ENCODE peak calls at places on chromosomes 5 and 9, in five cellular contexts. D is ovary, B is upper lobe of left lung, I is K562, H is stomach. A is an unnamed sample.
A peak's percentile ranks its signal among the peaks of the same experiment; 100 is the strongest.

GRCh38 chr9:73155389-73155788 is 3.7 kb downstream of the ANXA1 start:
- DNase-seq in D (no peak), B (no peak), I (no peak), H (no peak), A (no peak)

GRCh38 chr5:38825494-38825893 is 20.3 kb upstream of the OSMR start:
- DNase-seq in D (no peak), B (no peak), I (no peak), H (no peak), A (no peak)

GRCh38 chr5:59099270-59099994 is 516.6 kb downstream of the RAB3C start:
- DNase-seq in D (no peak), B (no peak), I (no peak), H (no peak), A (no peak)

GRCh38 chr9:114690308-114690707 is 8.3 kb upstream of the TEX48 start:
- DNase-seq in D (no peak), B (no peak), I (no peak), H (no peak), A (no peak)

GRCh38 chr9:71514344-71514975 is 253.9 kb downstream of the CEMIP2 start:
- DNase-seq in D (no peak), B (no peak), I (no peak), H (no peak), A (no peak)

GRCh38 chr9:127121628-127122175 is 733 bp downstream of the ANGPTL2 start:
- DNase-seq in D (peak; percentile 55), B (no peak), I (no peak), H (no peak), A (peak; percentile 72)

GRCh38 chr9:91334053-91334452 is 27.7 kb downstream of the AUH start:
- DNase-seq in D (no peak), B (no peak), I (no peak), H (no peak), A (no peak)

GRCh38 chr5:88658005-88658404 is 225.0 kb downstream of the MEF2C start:
- DNase-seq in D (no peak), B (no peak), I (no peak), H (no peak), A (no peak)

GRCh38 chr5:101915559-101915958 is 380.5 kb downstream of the SLCO4C1 start:
- DNase-seq in D (no peak), B (no peak), I (no peak), H (no peak), A (no peak)

GRCh38 chr5:68331202-68332108 is 115.9 kb downstream of the PIK3R1 start:
- DNase-seq in D (no peak), B (no peak), I (no peak), H (no peak), A (no peak)

GRCh38 chr5:154196955-154197652 is 6.6 kb downstream of the GALNT10 start:
- DNase-seq in D (no peak), B (no peak), I (peak; percentile 70), H (no peak), A (no peak)

GRCh38 chr5:178483620-178484019 is 106.6 kb downstream of the COL23A1 start:
- DNase-seq in D (no peak), B (peak; percentile 76), I (no peak), H (peak; percentile 38), A (no peak)

GRCh38 chr5:55218966-55219365 is 8.1 kb downstream of the MCIDAS start:
- DNase-seq in D (no peak), B (peak; percentile 90), I (no peak), H (peak; percentile 97), A (no peak)

GRCh38 chr9:126367646-126368419 is 41.2 kb downstream of the MVB12B start:
- DNase-seq in D (no peak), B (no peak), I (no peak), H (no peak), A (no peak)

GRCh38 chr5:151721812-151722391 is 35.2 kb upstream of the SPARC start:
- DNase-seq in D (no peak), B (no peak), I (no peak), H (no peak), A (no peak)

GRCh38 chr5:126811515-126812198 is 34.7 kb downstream of the LMNB1 start:
- DNase-seq in D (no peak), B (no peak), I (no peak), H (no peak), A (no peak)

GRCh38 chr5:5179597-5179996 is 39.5 kb downstream of the ADAMTS16 start:
- DNase-seq in D (no peak), B (no peak), I (no peak), H (no peak), A (no peak)

GRCh38 chr5:140570488-140570887 is 5.9 kb downstream of the SLC35A4 start:
- DNase-seq in D (no peak), B (no peak), I (no peak), H (no peak), A (no peak)

GRCh38 chr5:140569197-140569596 is 4.6 kb downstream of the SLC35A4 start:
- DNase-seq in D (no peak), B (no peak), I (no peak), H (no peak), A (peak; percentile 55)

GRCh38 chr5:140568664-140569063 is 4.0 kb downstream of the SLC35A4 start:
- DNase-seq in D (no peak), B (no peak), I (no peak), H (no peak), A (peak; percentile 51)

GRCh38 chr5:140571105-140571504 is 6.5 kb downstream of the SLC35A4 start:
- DNase-seq in D (peak; percentile 51), B (no peak), I (no peak), H (no peak), A (peak; percentile 71)

DNA sequence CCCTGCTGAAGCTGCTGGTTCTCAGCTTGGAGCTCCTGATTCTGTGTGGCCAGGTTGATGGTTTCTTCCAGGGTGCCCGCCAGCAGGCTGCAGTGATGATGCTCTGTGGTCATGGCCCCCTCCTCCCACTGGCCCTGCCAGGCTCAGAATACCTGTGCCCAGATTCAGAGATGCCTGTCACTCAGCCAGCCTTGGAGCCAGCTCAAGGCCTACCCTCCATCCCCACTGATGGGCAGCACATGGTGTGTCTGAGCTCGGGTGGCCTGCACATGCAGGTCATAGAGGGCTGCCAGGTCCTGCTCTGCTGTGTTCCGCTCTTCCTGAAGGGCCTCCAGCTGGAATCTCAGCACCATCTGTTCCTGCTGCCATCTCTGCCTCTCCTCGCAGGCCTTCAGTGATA is 5.4 kb downstream of the SLC35A4 start:
- DNase-seq in D (no peak), B (no peak), I (peak; percentile 5), H (no peak), A (peak; percentile 51)
- H3K27ac ChIP-seq in D (peak overlapping the region; percentile 1), B (peak overlapping the region; percentile 79), I (no peak overlapping the region), H (peak overlapping the region; percentile 72), A (peak overlapping the region; percentile 42)

DNA sequence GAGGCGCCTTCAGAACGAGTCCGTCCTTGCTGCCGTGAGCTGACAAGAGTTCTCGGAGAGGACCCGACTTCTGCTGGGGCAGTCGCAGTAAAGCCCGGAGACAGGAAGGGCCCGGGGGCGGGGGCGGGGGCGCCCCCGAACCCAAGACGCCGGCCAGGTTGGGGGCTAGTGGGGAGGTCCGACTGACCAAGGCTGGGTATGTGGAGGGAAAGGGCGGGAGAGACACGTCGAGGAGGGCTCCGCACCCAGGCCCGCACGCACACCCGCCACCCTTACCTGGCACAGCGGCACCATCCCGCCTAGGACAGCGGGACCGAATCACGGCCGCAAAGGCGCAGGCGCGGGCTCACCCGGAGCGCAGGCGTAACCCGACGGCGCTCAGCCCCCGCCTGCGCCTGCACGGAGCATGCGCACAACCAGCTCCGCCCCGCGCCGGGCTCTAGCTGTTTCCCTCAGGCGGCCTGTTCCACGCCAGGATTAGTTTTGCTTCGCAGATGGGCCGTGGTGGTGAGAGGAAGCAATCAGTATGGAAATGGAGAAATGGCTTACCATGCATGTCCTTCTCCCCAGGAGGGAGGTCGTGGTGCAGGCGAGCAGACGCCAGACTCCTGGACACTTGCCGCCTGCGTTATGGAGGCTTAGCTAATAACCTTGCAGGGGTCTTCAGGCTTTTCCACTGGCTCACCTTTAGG is at the start of gene MOCS2:
- DNase-seq in D (peak; percentile 92), B (peak; percentile 94), I (peak; percentile 98), H (peak; percentile 94), A (peak; percentile 94)
- TF ChIP-seq POLR2A in D (peak; percentile 69), B (peak; percentile 75), I (peak; percentile 88), H (peak; percentile 44), A (peak; percentile 59)

GRCh38 chr9:115945009-115945431 is 208.6 kb upstream of the PAPPA start:
- DNase-seq in D (no peak), B (no peak), I (no peak), H (no peak), A (no peak)

GRCh38 chr9:115943591-115944165 is 209.9 kb upstream of the PAPPA start:
- DNase-seq in D (no peak), B (no peak), I (no peak), H (no peak), A (no peak)

GRCh38 chr9:115946530-115946929 is 207.1 kb upstream of the PAPPA start:
- DNase-seq in D (no peak), B (no peak), I (no peak), H (no peak), A (no peak)

GRCh38 chr9:115941561-115942315 is 211.9 kb upstream of the PAPPA start:
- DNase-seq in D (no peak), B (no peak), I (no peak), H (no peak), A (no peak)

GRCh38 chr9:115944166-115944948 is 209.2 kb upstream of the PAPPA start:
- DNase-seq in D (no peak), B (peak; percentile 63), I (no peak), H (peak; percentile 45), A (peak; percentile 93)
- TF ChIP-seq EP300 in D (peak; percentile 52), B (peak; percentile 73), I (no peak), H (peak; percentile 82), A (no peak)

DNA sequence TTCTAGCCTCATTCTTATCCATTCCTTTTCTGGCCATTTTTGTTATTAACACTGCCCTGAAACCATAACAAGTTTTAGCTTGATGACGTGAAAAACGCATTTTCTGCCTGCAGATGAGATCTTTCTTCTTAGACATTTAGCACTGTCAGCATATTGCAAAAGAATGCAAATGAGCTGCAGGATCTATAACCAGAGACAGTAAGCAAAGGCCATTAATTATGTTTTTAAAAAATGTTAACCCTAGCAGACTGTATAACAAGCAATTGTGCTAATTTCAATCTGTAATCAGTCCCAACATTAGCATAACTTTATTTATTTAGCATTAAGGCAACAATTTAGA is 60.4 kb upstream of the ZNF608 start:
- DNase-seq in D (no peak), B (no peak), I (no peak), H (no peak), A (no peak)
- H3K27ac ChIP-seq in D (no peak overlapping the region), B (no peak overlapping the region), I (peak overlapping the region; percentile 44), H (no peak overlapping the region), A (no peak overlapping the region)

GRCh38 chr9:128821584-128822406 is 3.5 kb downstream of the ENDOG start:
- DNase-seq in D (no peak), B (no peak), I (no peak), H (no peak), A (no peak)

GRCh38 chr9:128822407-128823042 is 4.2 kb downstream of the ENDOG start:
- DNase-seq in D (no peak), B (no peak), I (no peak), H (no peak), A (no peak)

GRCh38 chr9:128819716-128820664 is 1.7 kb downstream of the ENDOG start:
- DNase-seq in D (peak; percentile 60), B (no peak), I (peak; percentile 44), H (no peak), A (peak; percentile 91)

GRCh38 chr9:128818839-128819715 is 777 bp downstream of the ENDOG start:
- DNase-seq in D (no peak), B (peak; percentile 37), I (peak; percentile 43), H (peak; percentile 50), A (no peak)

GRCh38 chr9:128820665-128821583 is 2.6 kb downstream of the ENDOG start:
- DNase-seq in D (no peak), B (no peak), I (no peak), H (no peak), A (no peak)
- TF ChIP-seq POLR2A in D (no peak), B (no peak), I (peak; percentile 36), H (no peak), A (no peak)

GRCh38 chr5:10607023-10607665 is 43.3 kb downstream of the ANKRD33B start:
- DNase-seq in D (no peak), B (peak; percentile 58), I (peak; percentile 50), H (no peak), A (no peak)
- TF ChIP-seq EP300 in D (no peak), B (peak; percentile 95), I (peak; percentile 51), H (no peak), A (no peak)

A was measured in sigmoid colon.